ENCODE peak calls at places on chromosomes 16 and 17, in six cellular contexts. One of them, this sample, is unnamed.

GRCh38 chr17:64262422-64263260 is at the start of gene TEX2:
- DNase-seq in Peyer's patch: peak
- DNase-seq in adrenal gland: peak
- DNase-seq in GM12891: peak
- DNase-seq in A549: no peak
- DNase-seq in NB4: peak
- DNase-seq in this sample: peak

GRCh38 chr17:55546481-55546880 is 35.2 kb upstream of the SMIM36 start:
- DNase-seq in Peyer's patch: no peak
- DNase-seq in adrenal gland: no peak
- DNase-seq in GM12891: no peak
- DNase-seq in A549: no peak
- DNase-seq in NB4: no peak
- DNase-seq in this sample: no peak

GRCh38 chr16:68901910-68902309 is 58.6 kb downstream of the TANGO6 start:
- DNase-seq in Peyer's patch: no peak
- DNase-seq in adrenal gland: no peak
- DNase-seq in GM12891: no peak
- DNase-seq in A549: peak
- DNase-seq in NB4: no peak
- DNase-seq in this sample: no peak

GRCh38 chr17:7888184-7888920 is at the start of gene CHD3:
- DNase-seq in Peyer's patch: peak
- DNase-seq in adrenal gland: peak
- DNase-seq in GM12891: no peak
- DNase-seq in A549: no peak
- DNase-seq in NB4: no peak
- DNase-seq in this sample: peak

GRCh38 chr17:81309859-81310839 is 15.0 kb upstream of the SLC38A10 start:
- DNase-seq in Peyer's patch: no peak
- DNase-seq in adrenal gland: no peak
- DNase-seq in GM12891: no peak
- DNase-seq in A549: no peak
- DNase-seq in NB4: no peak
- DNase-seq in this sample: no peak

GRCh38 chr17:44898768-44899073 is 524 bp downstream of the EFTUD2 start:
- DNase-seq in Peyer's patch: no peak
- DNase-seq in adrenal gland: no peak
- DNase-seq in GM12891: no peak
- DNase-seq in A549: no peak
- DNase-seq in NB4: peak
- DNase-seq in this sample: no peak

GRCh38 chr17:8060274-8060673 is 21.4 kb downstream of the ALOX15B start:
- DNase-seq in Peyer's patch: peak
- DNase-seq in adrenal gland: peak
- DNase-seq in GM12891: no peak
- DNase-seq in A549: peak
- DNase-seq in NB4: peak
- DNase-seq in this sample: peak

GRCh38 chr16:85503642-85504224 is 109.4 kb upstream of the GSE1 start:
- DNase-seq in Peyer's patch: no peak
- DNase-seq in adrenal gland: no peak
- DNase-seq in GM12891: no peak
- DNase-seq in A549: no peak
- DNase-seq in NB4: no peak
- DNase-seq in this sample: no peak

GRCh38 chr17:4232168-4232813 is 31.5 kb downstream of the ANKFY1 start:
- DNase-seq in Peyer's patch: no peak
- DNase-seq in adrenal gland: no peak
- DNase-seq in GM12891: no peak
- DNase-seq in A549: no peak
- DNase-seq in NB4: peak
- DNase-seq in this sample: no peak

GRCh38 chr16:4704913-4705312 is 11.6 kb downstream of the NUDT16L1 start:
- DNase-seq in Peyer's patch: no peak
- DNase-seq in adrenal gland: no peak
- DNase-seq in GM12891: no peak
- DNase-seq in A549: no peak
- DNase-seq in NB4: no peak
- DNase-seq in this sample: no peak

GRCh38 chr17:48605409-48605864 is 651 bp upstream of the HOXB6 start:
- DNase-seq in Peyer's patch: no peak
- DNase-seq in adrenal gland: no peak
- DNase-seq in GM12891: no peak
- DNase-seq in A549: no peak
- DNase-seq in NB4: no peak
- DNase-seq in this sample: no peak

GRCh38 chr16:57131351-57131970 is 39.1 kb downstream of the CPNE2 start:
- DNase-seq in Peyer's patch: no peak
- DNase-seq in adrenal gland: no peak
- DNase-seq in GM12891: no peak
- DNase-seq in A549: no peak
- DNase-seq in NB4: no peak
- DNase-seq in this sample: no peak

GRCh38 chr17:45896803-45897693 is 2.7 kb downstream of the MAPT start:
- DNase-seq in Peyer's patch: no peak
- DNase-seq in adrenal gland: no peak
- DNase-seq in GM12891: no peak
- DNase-seq in A549: peak
- DNase-seq in NB4: no peak
- DNase-seq in this sample: no peak

GRCh38 chr16:9119795-9120194 is 28.4 kb downstream of the HAPSTR1 start:
- DNase-seq in Peyer's patch: no peak
- DNase-seq in adrenal gland: peak
- DNase-seq in GM12891: no peak
- DNase-seq in A549: peak
- DNase-seq in NB4: no peak
- DNase-seq in this sample: no peak

GRCh38 chr16:75179208-75179607 is 27.8 kb downstream of the CTRB2 start:
- DNase-seq in Peyer's patch: no peak
- DNase-seq in adrenal gland: no peak
- DNase-seq in GM12891: no peak
- DNase-seq in A549: no peak
- DNase-seq in NB4: no peak
- DNase-seq in this sample: no peak

GRCh38 chr16:17387226-17387625 is 83.5 kb downstream of the XYLT1 start:
- DNase-seq in Peyer's patch: no peak
- DNase-seq in adrenal gland: no peak
- DNase-seq in GM12891: no peak
- DNase-seq in A549: no peak
- DNase-seq in NB4: no peak
- DNase-seq in this sample: no peak

GRCh38 chr17:80891096-80892018 is 100.3 kb upstream of the CHMP6 start:
- DNase-seq in Peyer's patch: peak
- DNase-seq in adrenal gland: peak
- DNase-seq in GM12891: no peak
- DNase-seq in A549: peak
- DNase-seq in NB4: peak
- DNase-seq in this sample: peak

GRCh38 chr17:57569860-57570259 is 175.2 kb downstream of the CCDC182 start:
- DNase-seq in Peyer's patch: no peak
- DNase-seq in adrenal gland: no peak
- DNase-seq in GM12891: no peak
- DNase-seq in A549: no peak
- DNase-seq in NB4: no peak
- DNase-seq in this sample: no peak
- TF ChIP-seq POLR2A in Peyer's patch: no peak
- TF ChIP-seq POLR2A in adrenal gland: no peak
- TF ChIP-seq POLR2A in GM12891: no peak
- TF ChIP-seq POLR2A in A549: no peak
- TF ChIP-seq POLR2A in NB4: no peak
- TF ChIP-seq POLR2A in this sample: no peak

DNA sequence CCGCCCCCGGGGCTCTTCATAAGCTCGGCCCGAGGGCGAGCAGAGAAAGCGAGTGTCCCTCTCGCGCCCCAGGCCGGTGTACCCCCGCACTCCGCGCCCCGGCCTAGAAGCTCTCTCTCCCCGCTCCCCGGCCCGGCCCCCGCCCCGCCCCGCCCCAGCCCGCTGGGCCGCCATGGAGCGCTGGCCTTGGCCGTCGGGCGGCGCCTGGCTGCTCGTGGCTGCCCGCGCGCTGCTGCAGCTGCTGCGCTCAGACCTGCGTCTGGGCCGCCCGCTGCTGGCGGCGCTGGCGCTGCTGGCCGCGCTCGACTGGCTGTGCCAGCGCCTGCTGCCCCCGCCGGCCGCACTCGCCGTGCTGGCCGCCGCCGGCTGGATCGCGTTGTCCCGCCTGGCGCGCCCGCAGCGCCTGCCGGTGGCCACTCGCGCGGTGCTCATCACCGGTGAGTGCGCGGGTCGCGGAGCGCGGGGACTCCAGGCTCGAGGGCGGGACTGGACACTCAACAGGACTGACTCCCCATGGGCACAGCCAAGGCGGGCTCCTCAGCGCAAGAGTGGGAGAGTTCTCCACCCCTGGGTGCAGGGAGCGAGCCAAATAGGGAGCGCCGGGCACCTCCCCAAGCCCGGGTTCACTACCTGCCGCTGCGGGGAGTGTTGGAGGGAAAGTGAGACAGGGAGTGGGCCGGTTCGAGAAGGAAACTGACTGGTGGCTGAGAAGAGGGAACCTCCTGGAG is at the start of gene HSD11B2:
- DNase-seq in Peyer's patch: peak
- DNase-seq in adrenal gland: no peak
- DNase-seq in GM12891: peak
- DNase-seq in A549: peak
- DNase-seq in NB4: peak
- DNase-seq in this sample: peak
- TF ChIP-seq POLR2A in Peyer's patch: no peak
- TF ChIP-seq POLR2A in adrenal gland: peak
- TF ChIP-seq POLR2A in GM12891: no peak
- TF ChIP-seq POLR2A in A549: no peak
- TF ChIP-seq POLR2A in NB4: no peak
- TF ChIP-seq POLR2A in this sample: no peak

GRCh38 chr16:10967981-10968380 is 23.6 kb downstream of the CLEC16A start:
- DNase-seq in Peyer's patch: no peak
- DNase-seq in adrenal gland: no peak
- DNase-seq in GM12891: no peak
- DNase-seq in A549: no peak
- DNase-seq in NB4: no peak
- DNase-seq in this sample: no peak
- TF ChIP-seq POLR2A in Peyer's patch: no peak
- TF ChIP-seq POLR2A in adrenal gland: no peak
- TF ChIP-seq POLR2A in GM12891: no peak
- TF ChIP-seq POLR2A in A549: no peak
- TF ChIP-seq POLR2A in NB4: no peak
- TF ChIP-seq POLR2A in this sample: no peak

GRCh38 chr17:67582632-67583230 is 135.0 kb upstream of the NOL11 start:
- DNase-seq in Peyer's patch: no peak
- DNase-seq in adrenal gland: peak
- DNase-seq in GM12891: no peak
- DNase-seq in A549: no peak
- DNase-seq in NB4: peak
- DNase-seq in this sample: no peak
- TF ChIP-seq POLR2A in Peyer's patch: no peak
- TF ChIP-seq POLR2A in adrenal gland: no peak
- TF ChIP-seq POLR2A in GM12891: no peak
- TF ChIP-seq POLR2A in A549: no peak
- TF ChIP-seq POLR2A in NB4: no peak
- TF ChIP-seq POLR2A in this sample: no peak

DNA sequence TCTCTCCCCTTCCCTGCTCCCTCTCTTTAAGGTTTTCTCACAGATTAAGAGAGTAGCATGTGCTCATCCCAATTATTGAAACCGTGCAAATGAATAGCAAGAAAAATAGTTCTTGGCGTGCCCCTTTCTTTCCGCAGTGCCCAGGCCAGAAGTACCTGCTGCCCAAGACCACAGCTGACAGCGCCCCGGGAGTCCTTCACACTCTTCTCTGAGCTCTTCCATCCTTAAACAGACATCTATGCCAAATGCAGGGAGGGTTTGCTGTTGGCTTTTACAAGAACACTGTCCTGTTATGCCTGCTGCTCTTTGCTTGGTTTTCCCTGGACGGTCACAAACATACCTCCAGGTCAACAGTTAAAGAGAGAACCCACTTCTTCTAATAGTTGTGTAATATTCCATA is 416.6 kb downstream of the WWOX start:
- DNase-seq in Peyer's patch: no peak
- DNase-seq in adrenal gland: no peak
- DNase-seq in GM12891: no peak
- DNase-seq in A549: no peak
- DNase-seq in NB4: no peak
- DNase-seq in this sample: no peak
- TF ChIP-seq POLR2A in Peyer's patch: no peak
- TF ChIP-seq POLR2A in adrenal gland: no peak
- TF ChIP-seq POLR2A in GM12891: no peak
- TF ChIP-seq POLR2A in A549: no peak
- TF ChIP-seq POLR2A in NB4: no peak
- TF ChIP-seq POLR2A in this sample: no peak